ENCODE peak calls at places on chromosomes 4 and X, in four cellular contexts. Q is AG08395, X is pancreas, T is pulmonary artery endothelial cell. W is an unnamed sample.
A peak's percentile ranks its signal among the peaks of the same experiment; 100 is the strongest.

GRCh38 chr4:164716901-164717300 is 37.0 kb upstream of the SMIM31 start:
- DNase-seq in Q (peak; percentile 8), X (no peak), T (no peak), W (peak; percentile 1)

GRCh38 chr4:56345461-56345860 is 41.8 kb downstream of the AASDH start:
- DNase-seq in Q (peak; percentile 8), X (no peak), T (no peak), W (no peak)

GRCh38 chr4:41967392-41967791 is 14.2 kb upstream of the DCAF4L1 start:
- DNase-seq in Q (no peak), X (no peak), T (no peak), W (no peak)

GRCh38 chr4:185822791-185823190 is 10.8 kb upstream of the SORBS2 start:
- DNase-seq in Q (no peak), X (no peak), T (no peak), W (no peak)

GRCh38 chrX:68429216-68429615 is 4.1 kb downstream of the OPHN1 start:
- DNase-seq in Q (no peak), X (no peak), T (no peak), W (peak; percentile 49)

GRCh38 chr4:155999743-156000142 is 46.1 kb upstream of the CTSO start:
- DNase-seq in Q (no peak), X (no peak), T (no peak), W (no peak)

GRCh38 chr4:109408711-109409110 is 24.9 kb upstream of the SEC24B start:
- DNase-seq in Q (no peak), X (no peak), T (no peak), W (no peak)

GRCh38 chr4:169103966-169104412 is 93.9 kb upstream of the CBR4 start:
- DNase-seq in Q (no peak), X (no peak), T (no peak), W (peak; percentile 29)

GRCh38 chr4:4477391-4477790 is 64.5 kb downstream of the STX18 start:
- DNase-seq in Q (no peak), X (no peak), T (no peak), W (no peak)

GRCh38 chr4:183214912-183215488 is 105.1 kb downstream of the CLDN22 start:
- DNase-seq in Q (no peak), X (no peak), T (no peak), W (no peak)

GRCh38 chr4:76155979-76156378 is 7.8 kb upstream of the NUP54 start:
- DNase-seq in Q (no peak), X (no peak), T (no peak), W (no peak)

GRCh38 chrX:53440101-53440500 is 5.9 kb upstream of the HSD17B10 start:
- DNase-seq in Q (no peak), X (no peak), T (no peak), W (no peak)

GRCh38 chr4:4734425-4734824 is 125.0 kb upstream of the MSX1 start:
- DNase-seq in Q (no peak), X (no peak), T (no peak), W (no peak)

GRCh38 chrX:16825306-16826035 is 39.2 kb downstream of the TXLNG start:
- DNase-seq in Q (peak; percentile 27), X (no peak), T (peak; percentile 64), W (no peak)

GRCh38 chrX:151397741-151398070 is 700 bp downstream of the VMA21 start:
- DNase-seq in Q (no peak), X (no peak), T (no peak), W (no peak)

GRCh38 chrX:1295550-1295949 is 26.9 kb downstream of the CSF2RA start:
- DNase-seq in Q (no peak), X (no peak), T (no peak), W (no peak)

GRCh38 chr4:72473434-72473900 is 95.6 kb downstream of the ADAMTS3 start:
- DNase-seq in Q (no peak), X (no peak), T (no peak), W (no peak)

GRCh38 chrX:124217289-124218251 is 114.9 kb upstream of the TEX13D start:
- DNase-seq in Q (peak; percentile 23), X (no peak), T (no peak), W (no peak)

GRCh38 chr4:53644607-53645006 is 53.3 kb upstream of the LNX1 start:
- DNase-seq in Q (no peak), X (peak; percentile 72), T (no peak), W (peak; percentile 48)

GRCh38 chr4:154807042-154807630 is 26.1 kb downstream of the RBM46 start:
- DNase-seq in Q (no peak), X (no peak), T (peak; percentile 1), W (no peak)

GRCh38 chr4:66629927-66630326 is 915.4 kb downstream of the CENPC start:
- DNase-seq in Q (no peak), X (no peak), T (no peak), W (no peak)

GRCh38 chrX:54808109-54808604 is 612 bp downstream of the MAGED2 start:
- DNase-seq in Q (peak; percentile 32), X (peak; percentile 72), T (no peak), W (peak; percentile 14)

GRCh38 chrX:148310402-148311200 is 189.8 kb upstream of the AFF2 start:
- DNase-seq in Q (no peak), X (no peak), T (no peak), W (no peak)

GRCh38 chrX:106415276-106415895 is 196.4 kb upstream of the RADX start:
- DNase-seq in Q (peak; percentile 24), X (no peak), T (no peak), W (no peak)

GRCh38 chr4:75287738-75288517 is 226.3 kb downstream of the RCHY1 start:
- DNase-seq in Q (no peak), X (no peak), T (no peak), W (no peak)

GRCh38 chr4:7727727-7728126 is 211.9 kb downstream of the AFAP1 start:
- DNase-seq in Q (peak; percentile 60), X (no peak), T (no peak), W (no peak)

GRCh38 chr4:137678796-137679195 is 146.5 kb upstream of the PCDH18 start:
- DNase-seq in Q (no peak), X (no peak), T (no peak), W (no peak)

GRCh38 chr4:76677571-76678326 is 220.2 kb downstream of the SOWAHB start:
- DNase-seq in Q (no peak), X (no peak), T (no peak), W (no peak)

GRCh38 chrX:140504371-140505324 is at the start of gene SOX3:
- DNase-seq in Q (no peak), X (no peak), T (no peak), W (no peak)